ENCODE peak calls at places on chromosomes 3 and 15, in four cellular contexts. W is A549, Z is GM12878, R is endothelial cell of umbilical vein. M is an unnamed sample.

GRCh38 chr3:128231596-128231995 is 78.3 kb downstream of the EEFSEC start:
- DNase-seq in R (no peak), Z (no peak), W (no peak), M (no peak)

GRCh38 chr15:101133181-101133460 is 118.7 kb downstream of the CHSY1 start:
- DNase-seq in R (no peak), W (no peak), Z (no peak), M (no peak)

GRCh38 chr3:52817221-52817620 is 13.3 kb downstream of the ITIH4 start:
- DNase-seq in R (no peak), Z (no peak), W (no peak), M (no peak)

GRCh38 chr3:159824341-159824740 is 164.3 kb upstream of the IL12A start:
- DNase-seq in W (peak; percentile 88), R (peak; percentile 77), Z (no peak), M (no peak)

GRCh38 chr3:127211118-127212060 is 18.5 kb downstream of the PRR23E start:
- DNase-seq in R (no peak), W (no peak), Z (no peak), M (no peak)

GRCh38 chr3:190352866-190353457 is 30.7 kb upstream of the CLDN1 start:
- DNase-seq in W (no peak), R (no peak), Z (no peak), M (no peak)

GRCh38 chr3:172673210-172673679 is 37.6 kb downstream of the NCEH1 start:
- DNase-seq in Z (no peak), W (peak; percentile 85), R (peak; percentile 75), M (peak; percentile 80)

GRCh38 chr15:89448825-89449224 is 47.6 kb downstream of the RHCG start:
- DNase-seq in W (no peak), Z (no peak), R (no peak), M (no peak)

GRCh38 chr3:115085197-115085865 is 61.8 kb downstream of the ZBTB20 start:
- DNase-seq in Z (no peak), W (peak; percentile 14), R (no peak), M (no peak)

GRCh38 chr3:81579744-81580143 is 181.7 kb downstream of the GBE1 start:
- DNase-seq in Z (no peak), R (no peak), W (no peak), M (no peak)

GRCh38 chr3:59654120-59654952 is 604.5 kb upstream of the CFAP20DC start:
- DNase-seq in Z (no peak), W (no peak), R (no peak), M (no peak)
- TF ChIP-seq MAX in Z (no peak), W (no peak), R (no peak), M (no peak)

GRCh38 chr15:75229191-75230015 is 27.7 kb downstream of the C15orf39 start:
- DNase-seq in R (no peak), W (no peak), Z (no peak), M (no peak)
- TF ChIP-seq MYC in R (no peak), W (no peak), Z (no peak), M (no peak)

GRCh38 chr3:78267235-78267634 is 1227.3 kb downstream of the ROBO2 start:
- DNase-seq in R (no peak), Z (no peak), W (no peak), M (no peak)

GRCh38 chr3:78268716-78269668 is 1229.1 kb downstream of the ROBO2 start:
- DNase-seq in Z (no peak), W (no peak), R (no peak), M (no peak)

GRCh38 chr3:78268087-78268486 is 1228.2 kb downstream of the ROBO2 start:
- DNase-seq in R (no peak), W (no peak), Z (no peak), M (no peak)
- TF ChIP-seq MAX in R (no peak), W (no peak), Z (no peak), M (no peak)

GRCh38 chr3:123947482-123947881 is 13.5 kb downstream of the CCDC14 start:
- DNase-seq in R (no peak), W (no peak), Z (no peak), M (no peak)
- TF ChIP-seq MYC in R (no peak), W (no peak), Z (no peak), M (no peak)

GRCh38 chr3:182046365-182046764 is 334.6 kb downstream of the SOX2 start:
- DNase-seq in Z (no peak), W (no peak), R (no peak), M (no peak)

GRCh38 chr3:182050932-182051331 is 339.2 kb downstream of the SOX2 start:
- DNase-seq in Z (no peak), W (no peak), R (no peak), M (no peak)

GRCh38 chr3:182045721-182046120 is 334.0 kb downstream of the SOX2 start:
- DNase-seq in W (no peak), Z (no peak), R (no peak), M (no peak)
- TF ChIP-seq MAX in W (no peak), Z (no peak), R (no peak), M (no peak)

DNA sequence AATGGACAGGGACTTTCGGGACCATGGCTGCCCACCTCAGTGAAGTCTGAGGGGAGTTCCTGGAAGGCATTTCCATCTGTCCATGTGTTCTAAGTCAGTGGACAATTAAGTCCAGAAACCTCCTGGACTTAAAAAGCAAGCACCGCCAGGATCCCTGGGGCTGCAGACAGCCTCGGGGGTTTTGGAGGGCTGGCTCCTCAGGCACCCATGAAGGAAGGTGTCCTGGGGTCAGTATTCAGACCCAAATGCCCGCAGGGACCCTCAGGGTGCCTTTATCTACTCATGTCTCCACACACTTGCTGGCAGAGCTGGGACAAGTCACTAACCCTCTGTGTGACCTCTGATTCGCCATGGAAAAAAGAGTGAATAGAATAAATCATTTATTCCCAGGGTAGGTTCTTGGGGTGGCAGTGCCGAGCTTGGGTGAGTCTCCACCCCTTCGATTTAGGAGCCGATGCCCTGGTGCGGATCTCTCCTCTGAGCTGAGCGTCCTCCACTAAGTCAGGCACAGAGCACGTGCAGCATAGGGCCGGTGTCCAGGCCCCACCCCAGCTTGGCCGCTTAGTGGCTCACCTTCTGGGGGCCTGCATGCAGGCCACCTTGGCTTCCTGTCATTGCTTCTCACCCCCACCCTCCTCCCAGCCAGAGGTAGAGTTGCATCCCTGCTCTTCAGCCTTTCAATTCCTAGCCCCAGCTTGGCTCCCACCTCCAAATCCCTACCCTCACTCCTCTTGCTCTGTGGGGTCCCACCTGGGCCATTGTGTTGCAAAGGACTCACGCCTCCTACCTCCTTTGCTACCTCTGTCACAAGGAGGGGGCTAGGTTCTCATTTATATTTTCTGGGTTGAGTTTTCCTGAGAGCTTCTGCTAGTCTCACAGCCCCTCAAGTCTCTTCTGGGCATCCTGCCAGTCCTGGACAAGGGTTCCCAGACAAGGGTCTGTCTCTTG is 19.9 kb downstream of the SLC6A6 start:
- DNase-seq in W (no peak), R (no peak), Z (no peak), M (no peak)
- TF ChIP-seq MYC in W (no peak), R (no peak), Z (no peak), M (no peak)

DNA sequence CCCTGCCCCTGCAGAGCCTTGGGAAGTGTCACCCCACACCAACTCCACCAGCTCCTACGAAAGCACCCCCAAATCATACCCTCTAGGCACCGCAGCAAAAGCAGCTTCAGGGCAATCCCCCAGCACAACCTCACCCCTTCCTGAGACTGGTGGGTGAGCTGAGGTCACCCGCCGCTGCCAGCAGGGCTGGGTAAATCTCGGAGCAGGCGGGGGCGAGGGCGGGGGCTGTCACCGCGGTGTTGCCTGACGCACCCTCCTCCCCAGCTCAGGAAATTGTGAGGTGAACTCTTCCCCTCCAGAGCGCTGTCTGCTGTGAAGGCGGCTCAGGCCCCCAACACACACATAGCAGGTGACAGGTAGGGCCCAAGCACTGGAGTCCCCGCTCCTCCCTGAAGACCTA is 30.3 kb upstream of the FURIN start:
- DNase-seq in R (no peak), W (no peak), Z (no peak), M (no peak)
- TF ChIP-seq MAX in R (no peak), W (no peak), Z (no peak), M (no peak)

GRCh38 chr3:44048196-44048924 is 193.3 kb upstream of the TOPAZ1 start:
- DNase-seq in W (no peak), R (no peak), Z (no peak), M (no peak)
- TF ChIP-seq MYC in W (no peak), R (no peak), Z (no peak), M (no peak)

M was measured in NB4.